ENCODE peak calls at places on chromosomes 16 and 17, in five cellular contexts. E, F, R, Y and O are unnamed samples.

GRCh38 chr16:3578121-3578520 is 918 bp upstream of the NLRC3 start:
- DNase-seq in E (no peak), F (no peak), R (no peak), Y (no peak), O (no peak)

GRCh38 chr17:28327031-28327607 is 8.1 kb downstream of the TMEM97 start:
- DNase-seq in E (peak), F (no peak), R (no peak), Y (no peak), O (no peak)

GRCh38 chr17:67779098-67779672 is 46.1 kb upstream of the BPTF start:
- DNase-seq in E (peak), F (peak), R (peak), Y (peak), O (no peak)

GRCh38 chr17:28644782-28645575 is at the start of gene BLTP2:
- DNase-seq in E (peak), F (peak), R (peak), Y (peak), O (peak)

GRCh38 chr16:53064179-53064578 is 9.4 kb downstream of the CHD9 start:
- DNase-seq in E (no peak), F (no peak), R (no peak), Y (no peak), O (no peak)

GRCh38 chr16:55872130-55872529 is 3.0 kb downstream of the CES5A start:
- DNase-seq in E (no peak), F (no peak), R (no peak), Y (no peak), O (no peak)

GRCh38 chr16:262121-262745 is 13.5 kb downstream of the RGS11 start:
- DNase-seq in E (no peak), F (no peak), R (no peak), Y (no peak), O (no peak)

GRCh38 chr17:32516450-32516849 is 29.7 kb downstream of the CDK5R1 start:
- DNase-seq in E (no peak), F (no peak), R (no peak), Y (no peak), O (peak)

GRCh38 chr16:785563-786535 is 2.3 kb downstream of the RPUSD1 start:
- DNase-seq in E (peak), F (peak), R (peak), Y (no peak), O (peak)

GRCh38 chr17:77208217-77208808 is 67.5 kb downstream of the SEC14L1 start:
- DNase-seq in E (no peak), F (no peak), R (peak), Y (no peak), O (no peak)

GRCh38 chr17:73010414-73010813 is 82.1 kb downstream of the SLC39A11 start:
- DNase-seq in E (no peak), F (no peak), R (no peak), Y (no peak), O (no peak)

GRCh38 chr17:15511142-15511541 is 43.7 kb upstream of the CDRT4 start:
- DNase-seq in E (no peak), F (no peak), R (no peak), Y (no peak), O (no peak)

GRCh38 chr16:3793161-3793576 is 75.8 kb upstream of the TRAP1 start:
- DNase-seq in E (no peak), F (no peak), R (peak), Y (no peak), O (no peak)

GRCh38 chr16:30394603-30395154 is 541 bp upstream of the ZNF48 start:
- DNase-seq in E (no peak), F (no peak), R (peak), Y (no peak), O (no peak)

GRCh38 chr16:22081050-22081449 is 11.3 kb upstream of the VWA3A start:
- DNase-seq in E (no peak), F (no peak), R (no peak), Y (no peak), O (no peak)

GRCh38 chr17:2195729-2196128 is 107.9 kb downstream of the SMG6 start:
- DNase-seq in E (no peak), F (no peak), R (no peak), Y (no peak), O (peak)

GRCh38 chr16:46822270-46822669 is 8.7 kb downstream of the C16orf87 start:
- DNase-seq in E (no peak), F (peak), R (no peak), Y (no peak), O (no peak)

GRCh38 chr17:7029659-7030058 is 6.2 kb upstream of the SLC16A13 start:
- DNase-seq in E (no peak), F (no peak), R (no peak), Y (no peak), O (no peak)

GRCh38 chr16:88880226-88881051 is 14.0 kb upstream of the PABPN1L start:
- DNase-seq in E (no peak), F (no peak), R (no peak), Y (no peak), O (no peak)

GRCh38 chr16:28555593-28555992 is 1.9 kb downstream of the SGF29 start:
- DNase-seq in E (no peak), F (no peak), R (no peak), Y (no peak), O (no peak)

GRCh38 chr16:50234771-50235556 is 31.4 kb upstream of the ADCY7 start:
- DNase-seq in E (no peak), F (no peak), R (no peak), Y (no peak), O (no peak)

GRCh38 chr17:51224615-51225262 is 35.1 kb downstream of the MBTD1 start:
- DNase-seq in E (no peak), F (no peak), R (no peak), Y (no peak), O (no peak)

GRCh38 chr16:56311208-56312027 is 113.9 kb downstream of the AMFR start:
- DNase-seq in E (no peak), F (no peak), R (no peak), Y (no peak), O (peak)

GRCh38 chr16:49833796-49834195 is 22.1 kb downstream of the ZNF423 start:
- DNase-seq in E (no peak), F (no peak), R (no peak), Y (no peak), O (no peak)

GRCh38 chr17:45997166-45997565 is 1.9 kb upstream of the STH start:
- DNase-seq in E (no peak), F (no peak), R (no peak), Y (no peak), O (no peak)

GRCh38 chr16:66834746-66835145 is 4.0 kb upstream of the NAE1 start:
- DNase-seq in E (no peak), F (no peak), R (no peak), Y (no peak), O (no peak)

GRCh38 chr17:55699178-55699865 is 23.3 kb downstream of the TMEM100 start:
- DNase-seq in E (no peak), F (no peak), R (no peak), Y (no peak), O (peak)

GRCh38 chr17:75901727-75902126 is 3.0 kb downstream of the MRPL38 start:
- DNase-seq in E (no peak), F (no peak), R (no peak), Y (no peak), O (no peak)